ENCODE peak calls at places on chromosome 16, in nine cellular contexts. S is fibroblast of pulmonary artery; Y is HFFc6; T is Caki2; M is adrenal gland; V is left ventricle myocardium inferior; G is activated CD8-positive, alpha-beta memory T cell treated with anti-CD3 and anti-CD28 coated beads, Interleukin-2, amount 10 ng/mL, durations not matched to agents 7 days and 5 days; A is nephron progenitor cell; P is prostate gland. E is an unnamed sample.

GRCh38 chr16:67150058-67150832 is 553 bp downstream of the B3GNT9 start:
- DNase-seq in A (peak), T (no peak), P (no peak), M (peak), Y (no peak), V (peak), S (peak), G (peak), E (peak)

GRCh38 chr16:74998481-74999207 is at the start of gene ZNRF1:
- DNase-seq in S (peak), V (peak), G (peak), T (peak), P (peak), Y (peak), M (peak), A (peak), E (peak)

GRCh38 chr16:3645504-3646347 is 8.8 kb upstream of the DNASE1 start:
- DNase-seq in T (no peak), V (no peak), S (no peak), Y (no peak), A (peak), G (peak), M (no peak), P (no peak), E (peak)

GRCh38 chr16:35144212-35144932 is 1685.0 kb downstream of the TP53TG3F start:
- DNase-seq in M (no peak), Y (no peak), P (no peak), S (no peak), V (no peak), T (no peak), G (no peak), A (no peak), E (no peak)

GRCh38 chr16:50478773-50479149 is 69.4 kb upstream of the NKD1 start:
- DNase-seq in G (no peak), A (no peak), S (no peak), P (no peak), M (no peak), V (no peak), Y (no peak), T (no peak), E (no peak)

GRCh38 chr16:74666425-74667214 is at the start of gene RFWD3:
- DNase-seq in S (peak), V (peak), A (peak), Y (peak), P (peak), G (peak), M (peak), T (peak), E (peak)

GRCh38 chr16:67598527-67598926 is 36.2 kb downstream of the CTCF start:
- DNase-seq in G (no peak), Y (no peak), M (no peak), S (peak), T (no peak), V (no peak), A (no peak), P (no peak), E (peak)

GRCh38 chr16:1069154-1069553 is 3.4 kb upstream of the SSTR5 start:
- DNase-seq in T (no peak), V (no peak), S (no peak), M (no peak), Y (no peak), A (no peak), G (no peak), P (no peak), E (no peak)

GRCh38 chr16:11706180-11706742 is 36.4 kb downstream of the TXNDC11 start:
- DNase-seq in V (peak), T (no peak), M (peak), P (no peak), Y (no peak), S (no peak), G (peak), A (no peak), E (no peak)

GRCh38 chr16:84999857-85000480 is 11.4 kb downstream of the ZDHHC7 start:
- DNase-seq in G (no peak), Y (no peak), V (no peak), P (peak), M (no peak), S (no peak), T (no peak), A (no peak), E (no peak)

GRCh38 chr16:2743007-2743810 is 9.2 kb upstream of the SRRM2 start:
- DNase-seq in V (no peak), S (no peak), A (no peak), M (no peak), T (no peak), P (no peak), Y (no peak), G (no peak), E (no peak)

GRCh38 chr16:81866820-81867440 is 87.8 kb downstream of the PLCG2 start:
- DNase-seq in G (no peak), S (no peak), M (peak), A (no peak), V (peak), P (no peak), T (no peak), Y (no peak), E (no peak)

GRCh38 chr16:89093602-89094251 is at the start of gene ACSF3:
- DNase-seq in S (peak), Y (peak), V (peak), G (peak), A (peak), T (peak), M (peak), P (peak), E (peak)

GRCh38 chr16:49439050-49439449 is 65.4 kb downstream of the C16orf78 start:
- DNase-seq in T (no peak), G (no peak), S (no peak), Y (no peak), V (no peak), M (no peak), P (no peak), A (no peak), E (no peak)

GRCh38 chr16:68283346-68283745 is 19.0 kb downstream of the SLC7A6 start:
- DNase-seq in A (no peak), G (no peak), M (no peak), S (no peak), P (no peak), T (no peak), Y (no peak), V (no peak), E (no peak)

GRCh38 chr16:4917117-4917516 is 19.8 kb downstream of the PPL start:
- DNase-seq in T (no peak), A (no peak), M (no peak), S (peak), V (no peak), P (no peak), Y (peak), G (no peak), E (peak)

GRCh38 chr16:4136229-4136813 is 20.1 kb upstream of the ADCY9 start:
- DNase-seq in A (no peak), G (no peak), P (peak), M (peak), Y (no peak), T (peak), V (no peak), S (no peak), E (no peak)

GRCh38 chr16:1089822-1090619 is 6.0 kb downstream of the C1QTNF8 start:
- DNase-seq in P (peak), M (peak), Y (no peak), V (peak), A (no peak), S (no peak), G (no peak), T (peak), E (no peak)

GRCh38 chr16:20517149-20517548 is 59.0 kb downstream of the ACSM2B start:
- DNase-seq in V (no peak), Y (no peak), P (no peak), S (no peak), G (no peak), A (no peak), T (no peak), M (peak), E (no peak)

GRCh38 chr16:30183961-30184429 is 593 bp downstream of the CORO1A start:
- DNase-seq in V (peak), A (peak), S (no peak), Y (no peak), M (no peak), T (no peak), P (no peak), G (peak), E (no peak)

GRCh38 chr16:85025781-85026653 is 1.6 kb upstream of the KIAA0513 start:
- DNase-seq in Y (no peak), G (no peak), P (no peak), V (no peak), S (no peak), A (no peak), T (no peak), M (no peak), E (no peak)

GRCh38 chr16:82630219-82630618 is 3.5 kb downstream of the CDH13 start:
- DNase-seq in T (no peak), M (no peak), V (no peak), A (no peak), P (no peak), Y (peak), S (peak), G (no peak), E (no peak)

GRCh38 chr16:10828851-10829331 is 10.3 kb upstream of the TVP23A start:
- DNase-seq in V (peak), S (peak), M (peak), A (no peak), G (no peak), P (peak), T (no peak), Y (peak), E (peak)

GRCh38 chr16:14562691-14563491 is 67.2 kb downstream of the PARN start:
- DNase-seq in T (peak), A (no peak), V (no peak), Y (no peak), P (peak), M (peak), G (no peak), S (peak), E (peak)

GRCh38 chr16:66832190-66832589 is 1.4 kb upstream of the NAE1 start:
- DNase-seq in P (no peak), M (no peak), T (no peak), V (no peak), S (no peak), G (no peak), Y (no peak), A (no peak), E (no peak)

GRCh38 chr16:68506331-68507053 is 32.6 kb upstream of the ZFP90 start:
- DNase-seq in V (no peak), T (no peak), Y (peak), A (no peak), P (no peak), G (no peak), S (no peak), M (no peak), E (no peak)

GRCh38 chr16:69017036-69017783 is 88.2 kb upstream of the HAS3 start:
- DNase-seq in P (no peak), M (peak), Y (peak), G (no peak), S (peak), A (no peak), V (no peak), T (peak), E (peak)

E was measured in cardiac fibroblast.